ENCODE peak calls at places on chromosomes 16 and 17, in seven cellular contexts. S, M, F, K, Z, U and D are unnamed samples.
A peak's percentile ranks its signal among the peaks of the same experiment; 100 is the strongest.

GRCh38 chr17:7903154-7904103 is 12.7 kb downstream of the RNF227 start:
- DNase-seq in Z (peak; percentile 52), F (no peak), M (no peak), K (no peak), U (no peak), S (no peak), D (no peak)

GRCh38 chr17:78010759-78011158 is 52.3 kb downstream of the TNRC6C start:
- DNase-seq in Z (no peak), K (no peak), S (no peak), M (no peak), F (no peak), U (peak; percentile 28), D (no peak)

GRCh38 chr16:89285381-89285780 is 67.9 kb downstream of the ZNF778 start:
- DNase-seq in S (no peak), Z (no peak), F (no peak), K (no peak), U (no peak), M (no peak), D (no peak)

GRCh38 chr16:52439750-52440149 is 107.2 kb downstream of the TOX3 start:
- DNase-seq in S (no peak), K (no peak), Z (no peak), M (no peak), U (no peak), F (no peak), D (no peak)

GRCh38 chr17:8430966-8431365 is 4.7 kb upstream of the NDEL1 start:
- DNase-seq in Z (peak; percentile 20), S (no peak), F (peak; percentile 88), M (peak; percentile 44), U (no peak), K (no peak), D (no peak)

GRCh38 chr16:30937692-30938091 is 11.2 kb upstream of the ORAI3 start:
- DNase-seq in S (no peak), F (no peak), M (no peak), U (no peak), K (no peak), Z (no peak), D (no peak)

GRCh38 chr17:28717578-28718316 is at the start of gene RAB34:
- DNase-seq in M (peak; percentile 77), S (peak; percentile 47), F (peak; percentile 94), U (no peak), Z (peak; percentile 99), K (peak; percentile 92), D (peak; percentile 71)

GRCh38 chr17:14882131-14882530 is 383.0 kb downstream of the PMP22 start:
- DNase-seq in U (no peak), K (no peak), Z (no peak), M (no peak), S (no peak), F (no peak), D (no peak)

GRCh38 chr17:65163990-65164495 is 26.9 kb downstream of the RGS9 start:
- DNase-seq in Z (no peak), F (peak; percentile 54), K (no peak), M (no peak), S (peak; percentile 41), U (no peak), D (no peak)

GRCh38 chr16:63907251-63907650 is 1214.6 kb downstream of the CDH11 start:
- DNase-seq in U (no peak), Z (no peak), M (no peak), K (no peak), S (no peak), F (no peak), D (no peak)

DNA sequence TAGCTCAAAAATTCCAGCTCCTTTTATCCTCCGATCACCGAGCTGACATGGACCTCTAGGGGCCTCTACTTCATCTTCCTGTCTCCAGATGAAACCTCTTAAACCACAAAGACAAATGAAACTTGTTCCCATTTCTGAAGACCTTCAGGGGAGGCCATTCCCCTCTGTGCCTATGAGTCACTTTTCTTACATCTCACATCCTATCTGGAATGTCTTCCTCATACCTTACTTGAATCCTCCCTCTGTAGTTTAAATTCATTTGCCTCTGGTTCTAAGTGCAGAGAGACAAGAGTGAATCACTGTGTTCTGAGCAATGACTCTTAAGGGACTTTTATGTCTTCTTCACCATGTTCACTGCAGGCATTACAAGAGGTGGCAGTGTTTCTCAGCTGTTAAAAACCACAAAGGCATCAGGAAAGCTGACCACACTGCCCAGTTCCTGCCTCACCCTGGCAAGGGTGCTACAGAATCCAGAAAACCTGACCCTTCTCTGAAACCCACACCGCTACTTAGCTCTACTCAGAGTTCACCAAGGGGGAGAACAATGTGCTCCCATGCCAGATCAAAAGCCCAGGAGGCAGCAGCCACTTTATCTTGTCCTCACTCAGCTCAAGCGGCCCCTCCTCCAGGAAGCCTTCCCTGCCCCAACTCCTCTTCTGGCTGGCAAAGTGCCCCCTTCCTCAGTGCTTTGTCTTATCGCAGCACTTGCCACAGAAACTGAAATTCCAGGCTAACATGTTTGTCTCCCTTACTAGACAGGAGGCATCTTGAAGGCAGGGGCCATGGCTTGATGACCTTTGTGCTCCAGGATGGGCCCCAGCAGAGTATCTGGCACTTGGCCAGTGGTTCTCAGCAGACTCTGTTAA is 6.4 kb downstream of the CUEDC1 start:
- DNase-seq in S (no peak), K (no peak), U (no peak), F (peak; percentile 82), M (peak; percentile 34), Z (no peak), D (no peak)
- H3K4me1 ChIP-seq in S (peaks cover 97% of the 10 kb centered on the region), K (peaks cover 60% of the 10 kb centered on the region), U (peaks cover 22% of the 10 kb centered on the region), F (peaks cover 6% of the 10 kb centered on the region), M (peaks cover 55% of the 10 kb centered on the region), Z (peaks cover 21% of the 10 kb centered on the region), D (no peaks in the 10 kb centered on the region)

GRCh38 chr16:60564588-60564987 is 1471.7 kb downstream of the CDH8 start:
- DNase-seq in K (no peak), Z (no peak), U (no peak), S (no peak), M (no peak), F (no peak), D (no peak)
- H3K9me3 ChIP-seq in K (no peaks in the 10 kb centered on the region), Z (no peaks in the 10 kb centered on the region), U (no peaks in the 10 kb centered on the region), S (no peaks in the 10 kb centered on the region), M (no peaks in the 10 kb centered on the region), F (no peaks in the 10 kb centered on the region), D (no peaks in the 10 kb centered on the region)

DNA sequence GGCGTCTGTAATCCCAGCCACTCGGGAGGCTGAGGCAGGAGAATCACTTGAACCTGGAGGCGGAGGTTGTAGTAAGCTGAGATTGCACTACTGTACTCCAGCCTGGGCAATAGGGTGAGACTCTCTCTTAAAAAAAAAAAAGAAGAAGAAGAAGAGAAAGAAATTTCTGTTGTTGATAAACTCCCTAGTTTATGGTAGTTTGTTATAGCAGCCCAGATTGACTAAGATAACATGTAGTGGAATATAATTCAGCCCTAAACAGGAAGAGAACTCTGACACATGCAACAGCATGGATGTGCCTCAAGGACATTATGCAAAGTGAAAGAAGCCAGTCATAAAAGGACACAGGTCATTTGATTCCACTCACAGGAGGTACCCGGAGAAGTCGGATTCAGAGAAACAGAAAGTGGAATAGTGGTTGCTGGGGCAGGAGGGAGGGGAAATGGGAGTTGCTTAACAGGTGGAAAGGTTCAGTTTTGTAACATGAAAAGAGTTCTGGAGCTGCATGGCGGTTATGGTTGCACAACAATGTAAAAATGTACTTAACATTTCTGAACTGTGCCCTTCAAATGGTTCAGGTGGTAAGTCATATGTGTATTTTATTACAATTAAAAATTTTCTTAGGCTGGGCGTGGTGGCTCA is 26.0 kb upstream of the PRM1 start:
- DNase-seq in S (no peak), M (peak; percentile 65), F (no peak), Z (no peak), U (no peak), K (no peak), D (no peak)
- H3K4me1 ChIP-seq in S (peaks cover 14% of the 10 kb centered on the region), M (no peaks in the 10 kb centered on the region), F (peaks cover 8% of the 10 kb centered on the region), Z (peaks cover 6% of the 10 kb centered on the region), U (peaks cover 17% of the 10 kb centered on the region), K (peaks cover 25% of the 10 kb centered on the region), D (no peaks in the 10 kb centered on the region)

GRCh38 chr17:21823643-21824042 is 131.3 kb downstream of the KCNJ18 start:
- DNase-seq in S (no peak), F (no peak), K (no peak), M (no peak), U (no peak), Z (no peak), D (no peak)
- H3K9me3 ChIP-seq in S (no peaks in the 10 kb centered on the region), F (peaks cover 10% of the 10 kb centered on the region), K (no peaks in the 10 kb centered on the region), M (no peaks in the 10 kb centered on the region), U (no peaks in the 10 kb centered on the region), Z (peaks cover 58% of the 10 kb centered on the region), D (no peaks in the 10 kb centered on the region)

DNA sequence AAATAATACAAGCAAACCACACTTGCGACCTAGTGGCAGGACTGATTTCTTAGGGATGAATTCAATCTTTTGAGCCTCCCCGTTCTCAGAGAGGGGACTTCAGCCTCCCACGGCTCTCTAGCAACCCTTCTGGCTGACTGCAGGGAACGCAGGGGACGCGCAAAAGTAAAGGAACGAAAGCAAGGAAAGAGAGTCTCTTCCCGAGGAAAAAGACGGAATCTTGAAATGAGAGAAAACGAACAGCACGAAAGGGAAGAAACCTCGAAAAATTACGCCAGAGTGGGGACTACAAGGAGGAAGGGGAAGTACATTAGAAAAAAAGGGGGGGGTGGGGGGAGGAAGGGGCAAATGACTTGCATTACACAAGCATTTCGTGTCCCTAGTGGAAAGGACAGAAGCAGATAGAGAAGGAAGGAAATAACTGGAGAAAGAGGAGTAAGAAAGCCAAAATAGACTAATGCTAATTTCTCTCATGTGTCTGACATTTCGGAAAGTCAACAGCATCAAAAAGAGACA is 1.2 kb downstream of the GRB2 start:
- DNase-seq in Z (peak; percentile 89), K (peak; percentile 72), F (peak; percentile 85), U (peak; percentile 58), M (peak; percentile 65), S (peak; percentile 65), D (peak; percentile 69)
- H3K4me1 ChIP-seq in Z (peaks cover 3% of the 10 kb centered on the region), K (peaks cover 42% of the 10 kb centered on the region), F (peaks cover 8% of the 10 kb centered on the region), U (peaks cover 46% of the 10 kb centered on the region), M (peaks cover 4% of the 10 kb centered on the region), S (peaks cover 57% of the 10 kb centered on the region), D (peaks cover 15% of the 10 kb centered on the region)

GRCh38 chr16:3295783-3296182 is 9.4 kb downstream of the TIGD7 start:
- DNase-seq in S (no peak), Z (no peak), F (no peak), U (no peak), M (no peak), K (no peak), D (no peak)
- H3K9me3 ChIP-seq in S (peaks cover 85% of the 10 kb centered on the region), Z (peaks cover 14% of the 10 kb centered on the region), F (no peaks in the 10 kb centered on the region), U (peaks cover 29% of the 10 kb centered on the region), M (peaks cover 43% of the 10 kb centered on the region), K (peaks cover 78% of the 10 kb centered on the region), D (peaks cover 14% of the 10 kb centered on the region)

GRCh38 chr16:50204426-50205108 is 51.5 kb downstream of the TENT4B start:
- DNase-seq in S (no peak), M (no peak), F (no peak), Z (no peak), K (no peak), U (no peak), D (no peak)
- H3K4me1 ChIP-seq in S (peaks cover 74% of the 10 kb centered on the region), M (peaks cover 32% of the 10 kb centered on the region), F (peaks cover 53% of the 10 kb centered on the region), Z (peaks cover 17% of the 10 kb centered on the region), K (peaks cover 45% of the 10 kb centered on the region), U (peaks cover 25% of the 10 kb centered on the region), D (no peaks in the 10 kb centered on the region)